ENCODE peak calls at places on chromosomes 6 and 20, in six cellular contexts. W, P, F, Q, X and A are unnamed samples.

GRCh38 chr6:155418017-155418749 is 37.5 kb downstream of the NOX3 start:
- DNase-seq in Q (peak), W (no peak), X (peak), P (peak), F (peak), A (no peak)

GRCh38 chr6:109009761-109010612 is 84.7 kb downstream of the SESN1 start:
- DNase-seq in F (no peak), Q (no peak), W (no peak), P (no peak), X (no peak), A (no peak)

GRCh38 chr6:32186496-32186840 is 2.4 kb upstream of the AGER start:
- DNase-seq in Q (no peak), F (no peak), X (no peak), P (no peak), W (no peak), A (no peak)

GRCh38 chr6:145818796-145819195 is 4.2 kb upstream of the FBXO30 start:
- DNase-seq in X (no peak), P (no peak), F (no peak), Q (no peak), W (no peak), A (no peak)

GRCh38 chr6:97085772-97086171 is 161.2 kb downstream of the KLHL32 start:
- DNase-seq in W (no peak), X (no peak), Q (no peak), P (no peak), F (no peak), A (no peak)

GRCh38 chr20:6651016-6651415 is 116.5 kb upstream of the BMP2 start:
- DNase-seq in F (no peak), W (no peak), X (no peak), P (no peak), Q (peak), A (no peak)

GRCh38 chr6:21200056-21200870 is 393.3 kb upstream of the SOX4 start:
- DNase-seq in Q (peak), X (no peak), F (no peak), W (no peak), P (peak), A (no peak)

GRCh38 chr20:34558320-34559202 is at the start of gene MAP1LC3A:
- DNase-seq in X (peak), W (peak), Q (peak), F (peak), P (peak), A (peak)

GRCh38 chr6:97440590-97441176 is 157.7 kb upstream of the MMS22L start:
- DNase-seq in W (no peak), X (no peak), P (no peak), F (no peak), Q (peak), A (no peak)

GRCh38 chr6:106257195-106257594 is 68.4 kb downstream of the ATG5 start:
- DNase-seq in P (no peak), X (no peak), Q (no peak), F (no peak), W (no peak), A (no peak)

GRCh38 chr6:2196079-2196679 is 49.2 kb downstream of the GMDS start:
- DNase-seq in X (peak), W (no peak), F (peak), P (peak), Q (peak), A (no peak)

GRCh38 chr6:18323935-18324707 is 59.8 kb upstream of the DEK start:
- DNase-seq in Q (peak), W (no peak), F (no peak), P (no peak), X (peak), A (no peak)

GRCh38 chr6:89842228-89842627 is 12.5 kb downstream of the CASP8AP2 start:
- DNase-seq in Q (no peak), F (no peak), W (no peak), P (no peak), X (no peak), A (no peak)

GRCh38 chr6:113825776-113826175 is 31.4 kb upstream of the MARCKS start:
- DNase-seq in Q (peak), P (peak), X (no peak), F (peak), W (peak), A (no peak)

GRCh38 chr20:3995067-3995748 is 20.1 kb downstream of the RNF24 start:
- DNase-seq in F (no peak), W (no peak), X (no peak), P (no peak), Q (peak), A (no peak)

GRCh38 chr20:8388146-8388545 is 256.1 kb downstream of the PLCB1 start:
- DNase-seq in W (no peak), Q (peak), P (no peak), X (no peak), F (peak), A (no peak)

GRCh38 chr6:98836962-98837944 is 2.9 kb downstream of the POU3F2 start:
- DNase-seq in Q (no peak), W (no peak), P (no peak), X (no peak), F (no peak), A (no peak)

GRCh38 chr6:28154357-28154756 is 12.7 kb downstream of the ZKSCAN8 start:
- DNase-seq in X (no peak), W (no peak), P (no peak), Q (no peak), F (no peak), A (no peak)

GRCh38 chr6:6543181-6543879 is 45.2 kb upstream of the LY86 start:
- DNase-seq in F (no peak), P (no peak), W (no peak), Q (no peak), X (no peak), A (no peak)

GRCh38 chr6:52657870-52658269 is 13.0 kb upstream of the TMEM14A start:
- DNase-seq in Q (no peak), W (no peak), F (no peak), P (no peak), X (no peak), A (no peak)

GRCh38 chr20:1841554-1842140 is 53.6 kb upstream of the SIRPA start:
- DNase-seq in W (no peak), Q (peak), X (no peak), P (no peak), F (no peak), A (no peak)

GRCh38 chr6:34223381-34223963 is 13.2 kb upstream of the HMGA1 start:
- DNase-seq in Q (no peak), X (no peak), W (peak), F (no peak), P (no peak), A (no peak)

GRCh38 chr20:40880716-40881104 is 147.9 kb upstream of the TOP1 start:
- DNase-seq in P (no peak), F (no peak), X (no peak), W (no peak), Q (no peak), A (no peak)

GRCh38 chr6:148182378-148182777 is 160.3 kb upstream of the SASH1 start:
- DNase-seq in X (no peak), F (no peak), W (no peak), P (no peak), Q (no peak), A (no peak)

GRCh38 chr6:140281236-140281635 is 906.8 kb upstream of the CITED2 start:
- DNase-seq in Q (no peak), F (no peak), W (no peak), P (no peak), X (no peak), A (no peak)

GRCh38 chr20:8777866-8778265 is 291.0 kb upstream of the PLCB4 start:
- DNase-seq in X (no peak), F (no peak), W (no peak), Q (no peak), P (no peak), A (no peak)

GRCh38 chr6:27293436-27294152 is 18.5 kb downstream of the POM121L2 start:
- DNase-seq in X (no peak), Q (peak), F (no peak), W (no peak), P (peak), A (no peak)

GRCh38 chr6:37759221-37760154 is 60.0 kb upstream of the ZFAND3 start:
- DNase-seq in F (no peak), X (no peak), P (no peak), Q (no peak), W (no peak), A (no peak)

GRCh38 chr20:56974499-56975250 is 291.8 kb downstream of the BMP7 start:
- DNase-seq in X (no peak), P (peak), F (peak), Q (peak), W (no peak), A (no peak)

GRCh38 chr20:26163890-26164289 is 467.2 kb upstream of the ZNF337 start:
- DNase-seq in X (no peak), F (peak), Q (peak), P (peak), W (no peak), A (no peak)

GRCh38 chr6:3849681-3850450 is 693 bp downstream of the FAM50B start:
- DNase-seq in Q (peak), F (no peak), W (peak), P (no peak), X (peak), A (no peak)

GRCh38 chr6:154705471-154706113 is 27.6 kb upstream of the SCAF8 start:
- DNase-seq in W (no peak), X (peak), Q (peak), F (no peak), P (peak), A (no peak)

GRCh38 chr6:80523531-80523970 is 417.1 kb downstream of the BCKDHB start:
- DNase-seq in P (no peak), W (peak), Q (no peak), X (no peak), F (no peak), A (no peak)

GRCh38 chr6:83311231-83311630 is 118.1 kb downstream of the RWDD2A start:
- DNase-seq in F (no peak), X (no peak), P (no peak), Q (peak), W (no peak), A (no peak)

GRCh38 chr6:142537612-142538478 is 236.0 kb downstream of the ADGRG6 start:
- DNase-seq in P (no peak), F (no peak), X (no peak), Q (peak), W (no peak), A (no peak)

GRCh38 chr20:46088409-46089075 is 1.2 kb downstream of the NCOA5 start:
- DNase-seq in W (no peak), F (no peak), X (no peak), P (no peak), Q (peak), A (no peak)

GRCh38 chr20:9286501-9286900 is 217.6 kb downstream of the PLCB4 start:
- DNase-seq in W (no peak), P (no peak), Q (no peak), X (no peak), F (no peak), A (no peak)

GRCh38 chr20:45051497-45052060 is 49.3 kb downstream of the KCNS1 start:
- DNase-seq in P (no peak), X (peak), F (no peak), W (no peak), Q (no peak), A (no peak)

DNA sequence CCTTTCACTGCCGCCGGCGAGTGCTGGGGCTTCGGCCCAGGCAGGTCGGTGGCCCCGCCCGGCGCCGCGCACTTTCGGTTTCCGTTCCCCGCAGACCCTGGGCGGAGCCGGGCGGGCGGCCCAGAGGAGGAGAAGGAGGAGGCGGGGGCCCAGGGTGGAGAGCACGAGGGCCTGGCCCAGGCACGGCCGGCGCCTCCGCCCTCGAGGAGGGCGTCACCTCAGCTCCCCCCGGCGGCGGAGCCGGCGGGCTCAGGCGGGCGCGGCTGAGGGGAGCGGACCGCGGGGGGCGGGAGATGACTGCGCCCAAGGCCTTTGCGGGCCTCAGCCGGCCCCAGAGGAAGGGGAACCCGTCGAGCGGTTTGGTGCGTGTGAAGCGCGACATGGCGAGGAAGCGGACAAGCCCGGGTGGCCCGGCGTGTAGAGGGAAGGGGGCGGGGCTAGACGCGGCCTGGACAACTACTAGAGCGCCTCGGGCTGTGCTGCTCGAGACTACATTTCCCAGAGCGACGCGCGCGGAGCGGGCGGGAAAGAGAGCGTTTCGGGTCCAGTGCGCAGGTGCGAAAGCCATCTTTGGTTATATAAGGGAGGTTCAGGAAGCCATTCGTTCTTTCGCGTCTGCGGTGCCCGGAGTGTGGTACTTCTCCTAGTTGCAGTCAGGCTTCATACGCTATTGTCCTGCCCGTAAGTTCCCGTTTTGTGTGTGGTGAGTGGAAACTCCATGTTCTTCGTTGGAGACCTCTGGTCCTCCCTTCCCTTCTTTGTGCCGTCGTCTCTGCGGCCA is at the start of gene ZNFX1:
- DNase-seq in Q (peak), W (peak), F (peak), P (peak), X (peak), A (peak)
- TF ChIP-seq CTCF in Q (no peak), W (no peak), F (no peak), P (no peak), X (no peak), A (no peak)

DNA sequence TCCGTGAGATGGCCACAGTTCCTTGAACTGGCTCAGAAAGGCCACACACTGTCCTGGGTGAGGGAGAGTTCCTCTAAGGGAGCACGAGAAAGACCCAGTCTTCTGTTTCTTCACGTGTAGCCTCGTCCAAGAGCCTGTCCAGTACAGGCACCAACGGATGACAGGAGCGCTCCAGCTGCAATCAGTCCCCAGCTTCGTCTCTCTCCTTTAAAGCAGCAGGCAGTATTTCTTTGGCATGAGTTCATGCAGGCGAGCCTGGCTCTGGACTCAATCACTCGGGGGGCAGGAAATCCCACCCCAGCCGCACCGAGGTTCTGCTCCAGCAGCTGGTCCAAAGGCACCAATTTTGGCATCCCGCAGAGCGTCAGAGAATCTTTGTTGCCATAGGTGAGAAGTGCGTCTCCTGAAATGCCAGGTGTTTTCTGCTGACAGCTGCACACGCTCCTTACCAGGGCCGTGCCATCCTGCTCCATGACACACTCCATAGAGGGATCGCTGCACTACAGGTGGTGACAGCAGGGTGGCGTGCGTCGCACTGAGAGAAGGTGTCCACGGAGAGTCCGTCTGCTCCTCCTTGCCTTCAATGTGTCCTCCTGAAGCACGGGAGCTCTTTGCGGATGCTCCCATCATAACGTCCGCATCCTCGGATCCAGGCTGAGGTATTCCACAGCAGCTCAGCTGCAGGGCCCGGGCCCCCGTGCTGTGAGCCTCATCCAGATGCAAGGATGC is 59.6 kb upstream of the AFDN start:
- DNase-seq in F (no peak), Q (no peak), X (no peak), P (no peak), W (peak), A (no peak)
- TF ChIP-seq CTCF in F (no peak), Q (no peak), X (no peak), P (no peak), W (no peak), A (no peak)

GRCh38 chr20:21509597-21510331 is 4.1 kb downstream of the NKX2-2 start:
- DNase-seq in F (no peak), W (peak), X (no peak), Q (peak), P (no peak), A (no peak)
- TF ChIP-seq CTCF in F (no peak), W (no peak), X (no peak), Q (peak), P (no peak), A (peak)

DNA sequence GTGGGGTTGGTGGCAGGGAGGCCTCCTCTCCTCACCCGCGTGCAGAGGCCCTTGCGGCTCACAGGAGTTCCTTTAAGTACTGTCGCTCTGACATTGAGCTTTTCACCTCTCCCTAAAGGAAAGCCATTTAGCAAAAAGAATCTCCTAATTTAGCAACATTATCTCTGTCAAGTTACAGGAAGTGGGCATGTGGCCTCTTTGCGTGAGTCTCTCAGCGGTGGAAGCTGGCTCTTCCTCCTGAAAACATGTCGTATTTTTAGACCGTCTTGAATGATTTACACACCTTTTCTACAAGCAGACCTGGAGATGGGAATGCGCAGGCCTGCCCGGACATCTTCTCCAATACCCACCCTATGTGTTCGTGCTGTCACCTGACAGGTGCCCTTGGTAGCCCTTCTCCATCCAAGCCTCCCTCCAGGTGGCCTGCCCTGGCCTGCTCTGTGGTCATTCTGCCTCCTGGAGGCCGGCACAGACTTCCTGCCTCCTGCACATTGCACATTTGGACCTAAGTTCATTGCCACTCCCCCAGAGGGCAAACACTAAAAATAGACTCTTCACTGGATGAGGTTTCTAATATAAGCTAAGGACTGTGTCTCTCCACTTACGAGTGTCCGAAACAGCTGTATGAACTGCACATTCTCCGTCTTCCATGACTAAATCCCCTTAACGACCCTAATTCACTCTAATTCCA is 18.5 kb upstream of the PHACTR3 start:
- DNase-seq in P (no peak), X (no peak), W (no peak), Q (no peak), F (no peak), A (no peak)
- TF ChIP-seq CTCF in P (no peak), X (no peak), W (no peak), Q (no peak), F (no peak), A (no peak)

DNA sequence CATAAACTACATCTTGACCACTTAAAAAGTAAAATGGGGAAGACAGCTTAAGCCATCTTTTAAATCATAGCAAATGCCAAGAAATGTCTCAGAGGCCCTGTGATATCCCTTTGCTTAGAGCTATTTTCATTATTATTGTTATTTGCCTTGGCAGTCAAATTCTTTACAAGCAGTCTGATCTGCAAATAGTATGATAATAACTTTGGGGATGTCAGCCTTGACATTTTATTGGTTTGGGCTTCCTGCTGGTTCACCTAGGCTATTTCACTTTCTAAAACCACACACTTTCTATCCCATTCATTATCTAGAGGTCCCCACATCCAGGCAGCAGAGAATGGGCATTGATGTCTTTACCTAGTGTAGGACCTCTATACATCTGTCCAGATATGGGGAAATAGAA is 125.1 kb downstream of the PDE7B start:
- DNase-seq in W (no peak), P (no peak), X (no peak), Q (no peak), F (no peak), A (no peak)
- TF ChIP-seq CTCF in W (no peak), P (no peak), X (no peak), Q (no peak), F (no peak), A (no peak)

GRCh38 chr6:129350278-129350677 is 359.7 kb downstream of the ARHGAP18 start:
- DNase-seq in F (no peak), Q (no peak), W (no peak), P (no peak), X (no peak), A (no peak)

GRCh38 chr6:129351807-129352206 is 358.2 kb downstream of the ARHGAP18 start:
- DNase-seq in X (no peak), F (no peak), W (no peak), Q (no peak), P (no peak), A (no peak)

GRCh38 chr6:129342243-129342642 is 367.7 kb downstream of the ARHGAP18 start:
- DNase-seq in F (no peak), X (no peak), P (no peak), Q (peak), W (no peak), A (no peak)

GRCh38 chr6:129345890-129346289 is 364.1 kb downstream of the ARHGAP18 start:
- DNase-seq in X (no peak), Q (peak), P (peak), F (no peak), W (no peak), A (no peak)

DNA sequence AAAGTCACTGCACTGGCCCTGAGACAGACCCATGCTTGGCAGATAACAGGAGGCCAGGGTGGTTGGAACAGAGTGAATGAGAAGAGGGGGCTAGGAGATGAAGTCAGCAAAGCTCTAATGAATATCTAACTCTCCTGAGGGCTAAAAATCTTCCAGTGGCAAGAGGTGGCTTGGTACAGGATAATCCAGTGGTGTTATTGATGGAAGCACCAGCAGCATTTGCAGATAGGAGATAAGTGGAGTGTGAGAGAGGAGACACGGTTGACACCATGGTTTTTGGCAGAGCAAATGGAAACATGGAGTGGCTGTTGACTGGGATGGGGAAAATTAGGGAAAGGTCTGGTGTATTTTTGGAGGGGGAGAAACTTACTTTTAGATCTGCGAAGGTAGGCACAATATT is 363.0 kb downstream of the ARHGAP18 start:
- DNase-seq in Q (no peak), X (no peak), P (no peak), W (no peak), F (no peak), A (no peak)
- TF ChIP-seq CTCF in Q (no peak), X (no peak), P (no peak), W (no peak), F (no peak), A (no peak)

GRCh38 chr6:116680880-116681672 is at the start of gene KPNA5:
- DNase-seq in X (peak), Q (peak), F (peak), W (peak), P (peak), A (peak)
- TF ChIP-seq CTCF in X (no peak), Q (no peak), F (no peak), W (no peak), P (no peak), A (no peak)